ENCODE peak calls at places on chromosomes 7 and 10, in four cellular contexts. One of them, this sample, is unnamed.
A peak's percentile ranks its signal among the peaks of the same experiment; 100 is the strongest.

GRCh38 chr7:91310829-91311460 is 46.7 kb downstream of the FZD1 start:
- DNase-seq in colonic mucosa: peak; percentile 29
- DNase-seq in gastrocnemius medialis: no peak
- DNase-seq in HCT116: no peak
- DNase-seq in this sample: peak; percentile 60

GRCh38 chr7:149873968-149874643 is at the start of gene ATP6V0E2:
- DNase-seq in HCT116: no peak
- DNase-seq in colonic mucosa: peak; percentile 23
- DNase-seq in gastrocnemius medialis: no peak
- DNase-seq in this sample: no peak

GRCh38 chr7:83693281-83693680 is 44.3 kb upstream of the SEMA3E start:
- DNase-seq in gastrocnemius medialis: no peak
- DNase-seq in HCT116: no peak
- DNase-seq in colonic mucosa: no peak
- DNase-seq in this sample: no peak

GRCh38 chr10:118278649-118279048 is 63.5 kb downstream of the FAM204A start:
- DNase-seq in colonic mucosa: no peak
- DNase-seq in gastrocnemius medialis: no peak
- DNase-seq in HCT116: no peak
- DNase-seq in this sample: no peak

GRCh38 chr7:14021069-14021468 is 31.6 kb upstream of the ETV1 start:
- DNase-seq in HCT116: peak; percentile 47
- DNase-seq in gastrocnemius medialis: no peak
- DNase-seq in colonic mucosa: no peak
- DNase-seq in this sample: peak; percentile 59

GRCh38 chr10:93379366-93380042 is 102.6 kb downstream of the MYOF start:
- DNase-seq in colonic mucosa: no peak
- DNase-seq in HCT116: no peak
- DNase-seq in gastrocnemius medialis: no peak
- DNase-seq in this sample: no peak

GRCh38 chr7:41733063-41733398 is 30.1 kb upstream of the INHBA start:
- DNase-seq in gastrocnemius medialis: no peak
- DNase-seq in colonic mucosa: no peak
- DNase-seq in HCT116: no peak
- DNase-seq in this sample: no peak

GRCh38 chr10:62681211-62681940 is 123.1 kb upstream of the ADO start:
- DNase-seq in gastrocnemius medialis: no peak
- DNase-seq in colonic mucosa: no peak
- DNase-seq in HCT116: no peak
- DNase-seq in this sample: peak; percentile 10

GRCh38 chr10:117161386-117162033 is 23.4 kb upstream of the VAX1 start:
- DNase-seq in gastrocnemius medialis: no peak
- DNase-seq in colonic mucosa: no peak
- DNase-seq in HCT116: no peak
- DNase-seq in this sample: no peak

GRCh38 chr10:124262249-124262865 is 156.4 kb downstream of the OAT start:
- DNase-seq in colonic mucosa: no peak
- DNase-seq in gastrocnemius medialis: no peak
- DNase-seq in HCT116: no peak
- DNase-seq in this sample: no peak

GRCh38 chr10:124743188-124744046 is 761 bp downstream of the FAM53B start:
- DNase-seq in colonic mucosa: peak; percentile 48
- DNase-seq in HCT116: no peak
- DNase-seq in gastrocnemius medialis: no peak
- DNase-seq in this sample: peak; percentile 44

GRCh38 chr10:43194861-43195260 is 56.6 kb downstream of the CSGALNACT2 start:
- DNase-seq in gastrocnemius medialis: no peak
- DNase-seq in colonic mucosa: no peak
- DNase-seq in HCT116: no peak
- DNase-seq in this sample: no peak

GRCh38 chr7:143518941-143519340 is 41.3 kb downstream of the TAS2R41 start:
- DNase-seq in HCT116: no peak
- DNase-seq in gastrocnemius medialis: no peak
- DNase-seq in colonic mucosa: no peak
- DNase-seq in this sample: no peak

GRCh38 chr7:51545131-51545530 is 228.5 kb upstream of the COBL start:
- DNase-seq in colonic mucosa: no peak
- DNase-seq in gastrocnemius medialis: no peak
- DNase-seq in HCT116: no peak
- DNase-seq in this sample: no peak

GRCh38 chr10:8070440-8070839 is 16.0 kb downstream of the GATA3 start:
- DNase-seq in gastrocnemius medialis: no peak
- DNase-seq in colonic mucosa: no peak
- DNase-seq in HCT116: no peak
- DNase-seq in this sample: no peak

GRCh38 chr10:95864906-95865813 is 42.6 kb upstream of the CC2D2B start:
- DNase-seq in gastrocnemius medialis: no peak
- DNase-seq in colonic mucosa: peak; percentile 41
- DNase-seq in HCT116: peak; percentile 48
- DNase-seq in this sample: peak; percentile 90

GRCh38 chr10:5963591-5963990 is 13.8 kb downstream of the IL15RA start:
- DNase-seq in HCT116: no peak
- DNase-seq in colonic mucosa: no peak
- DNase-seq in gastrocnemius medialis: no peak
- DNase-seq in this sample: no peak

GRCh38 chr7:87960244-87960643 is 26.2 kb downstream of the ADAM22 start:
- DNase-seq in HCT116: no peak
- DNase-seq in gastrocnemius medialis: no peak
- DNase-seq in colonic mucosa: no peak
- DNase-seq in this sample: no peak

GRCh38 chr10:102450374-102451104 is 804 bp downstream of the C10orf95 start:
- DNase-seq in HCT116: peak; percentile 82
- DNase-seq in gastrocnemius medialis: peak; percentile 42
- DNase-seq in colonic mucosa: peak; percentile 82
- DNase-seq in this sample: peak; percentile 84

GRCh38 chr7:49773939-49774458 is 561 bp downstream of the VWC2 start:
- DNase-seq in gastrocnemius medialis: no peak
- DNase-seq in colonic mucosa: no peak
- DNase-seq in HCT116: no peak
- DNase-seq in this sample: peak; percentile 43

GRCh38 chr7:81736088-81736487 is 33.8 kb downstream of the HGF start:
- DNase-seq in colonic mucosa: no peak
- DNase-seq in HCT116: no peak
- DNase-seq in gastrocnemius medialis: no peak
- DNase-seq in this sample: no peak

GRCh38 chr10:110336111-110336721 is 31.5 kb upstream of the SMNDC1 start:
- DNase-seq in gastrocnemius medialis: no peak
- DNase-seq in colonic mucosa: no peak
- DNase-seq in HCT116: no peak
- DNase-seq in this sample: peak; percentile 49

GRCh38 chr7:31955641-31956040 is 114.6 kb downstream of the PDE1C start:
- DNase-seq in gastrocnemius medialis: no peak
- DNase-seq in colonic mucosa: no peak
- DNase-seq in HCT116: no peak
- DNase-seq in this sample: no peak

GRCh38 chr10:104117839-104118323 is 4.1 kb upstream of the SFR1 start:
- DNase-seq in gastrocnemius medialis: no peak
- DNase-seq in HCT116: peak; percentile 98
- DNase-seq in colonic mucosa: no peak
- DNase-seq in this sample: no peak

GRCh38 chr7:74061840-74062539 is 21.6 kb upstream of the LIMK1 start:
- DNase-seq in HCT116: peak; percentile 55
- DNase-seq in colonic mucosa: peak; percentile 90
- DNase-seq in gastrocnemius medialis: no peak
- DNase-seq in this sample: peak; percentile 96

GRCh38 chr7:74057987-74058386 is 25.6 kb upstream of the LIMK1 start:
- DNase-seq in gastrocnemius medialis: no peak
- DNase-seq in HCT116: no peak
- DNase-seq in colonic mucosa: no peak
- DNase-seq in this sample: no peak

GRCh38 chr7:74058486-74058885 is 25.1 kb upstream of the LIMK1 start:
- DNase-seq in gastrocnemius medialis: no peak
- DNase-seq in colonic mucosa: no peak
- DNase-seq in HCT116: no peak
- DNase-seq in this sample: no peak

GRCh38 chr7:74059037-74059436 is 24.6 kb upstream of the LIMK1 start:
- DNase-seq in HCT116: no peak
- DNase-seq in colonic mucosa: no peak
- DNase-seq in gastrocnemius medialis: no peak
- DNase-seq in this sample: no peak

DNA sequence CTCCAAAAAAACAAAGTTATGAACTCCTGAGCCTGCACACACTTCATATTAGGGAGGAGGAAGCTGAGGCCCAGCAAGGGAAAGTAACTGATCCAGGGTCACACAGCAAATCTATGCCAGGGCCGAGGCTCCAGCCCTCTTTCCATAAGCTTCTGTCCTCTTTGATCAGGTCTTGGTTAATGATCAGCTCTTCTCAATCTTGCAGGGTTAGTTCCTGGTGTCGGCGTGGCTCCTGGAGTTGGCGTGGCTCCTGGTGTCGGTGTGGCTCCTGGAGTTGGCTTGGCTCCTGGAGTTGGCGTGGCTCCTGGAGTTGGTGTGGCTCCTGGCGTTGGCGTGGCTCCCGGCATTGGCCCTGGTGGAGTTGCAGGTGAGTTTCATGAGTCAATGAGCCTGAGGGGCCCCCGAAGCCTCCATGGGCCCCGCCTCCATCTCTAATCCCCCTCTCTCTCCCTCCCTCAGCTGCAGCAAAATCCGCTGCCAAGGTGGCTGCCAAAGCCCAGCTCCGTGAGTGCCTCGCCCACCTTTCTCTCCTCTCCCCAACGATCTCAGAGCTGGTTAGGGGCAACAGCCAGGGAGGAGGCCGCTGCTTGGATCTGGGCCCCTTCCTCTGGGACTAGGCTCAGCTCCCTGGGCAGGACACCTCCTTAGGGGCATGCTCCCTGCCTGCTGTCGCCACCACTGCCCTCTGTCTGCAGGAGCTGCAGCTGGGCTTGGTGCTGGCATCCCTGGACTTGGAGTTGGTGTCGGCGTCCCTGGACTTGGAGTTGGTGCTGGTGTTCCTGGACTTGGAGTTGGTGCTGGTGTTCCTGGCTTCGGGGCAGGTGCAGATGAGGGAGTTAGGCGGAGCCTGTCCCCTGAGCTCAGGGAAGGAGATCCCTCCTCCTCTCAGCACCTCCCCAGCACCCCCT is 23.7 kb upstream of the LIMK1 start:
- DNase-seq in gastrocnemius medialis: no peak
- DNase-seq in HCT116: peak; percentile 33
- DNase-seq in colonic mucosa: peak; percentile 94
- DNase-seq in this sample: no peak
- TF ChIP-seq CTCF in gastrocnemius medialis: peak; percentile 34
- TF ChIP-seq CTCF in HCT116: peak; percentile 49
- TF ChIP-seq CTCF in colonic mucosa: no peak
- TF ChIP-seq CTCF in this sample: no peak

GRCh38 chr7:96993980-96994379 is 11.4 kb upstream of the DLX6 start:
- DNase-seq in gastrocnemius medialis: no peak
- DNase-seq in colonic mucosa: no peak
- DNase-seq in HCT116: no peak
- DNase-seq in this sample: no peak
- H3K27me3 ChIP-seq in gastrocnemius medialis: peaks cover 100% of the 10 kb centered on the region
- H3K27me3 ChIP-seq in colonic mucosa: peaks cover 77% of the 10 kb centered on the region
- H3K27me3 ChIP-seq in HCT116: peaks cover 50% of the 10 kb centered on the region
- H3K27me3 ChIP-seq in this sample: peaks cover 100% of the 10 kb centered on the region

GRCh38 chr7:2381227-2381626 is 22.2 kb upstream of the CHST12 start:
- DNase-seq in colonic mucosa: no peak
- DNase-seq in gastrocnemius medialis: no peak
- DNase-seq in HCT116: no peak
- DNase-seq in this sample: no peak

GRCh38 chr7:2386964-2387669 is 16.3 kb upstream of the CHST12 start:
- DNase-seq in colonic mucosa: no peak
- DNase-seq in gastrocnemius medialis: no peak
- DNase-seq in HCT116: no peak
- DNase-seq in this sample: no peak

GRCh38 chr7:2381881-2382509 is 21.4 kb upstream of the CHST12 start:
- DNase-seq in gastrocnemius medialis: no peak
- DNase-seq in colonic mucosa: no peak
- DNase-seq in HCT116: no peak
- DNase-seq in this sample: no peak

GRCh38 chr7:2383543-2384274 is 19.7 kb upstream of the CHST12 start:
- DNase-seq in HCT116: no peak
- DNase-seq in gastrocnemius medialis: no peak
- DNase-seq in colonic mucosa: no peak
- DNase-seq in this sample: no peak

GRCh38 chr7:2384354-2385243 is 18.8 kb upstream of the CHST12 start:
- DNase-seq in HCT116: no peak
- DNase-seq in gastrocnemius medialis: no peak
- DNase-seq in colonic mucosa: no peak
- DNase-seq in this sample: no peak
- TF ChIP-seq CTCF in HCT116: no peak
- TF ChIP-seq CTCF in gastrocnemius medialis: no peak
- TF ChIP-seq CTCF in colonic mucosa: no peak
- TF ChIP-seq CTCF in this sample: no peak

GRCh38 chr7:27142562-27143021 is 889 bp downstream of the HOXA5 start:
- DNase-seq in colonic mucosa: peak; percentile 32
- DNase-seq in gastrocnemius medialis: no peak
- DNase-seq in HCT116: no peak
- DNase-seq in this sample: no peak

GRCh38 chr7:27143022-27143949 is at the start of gene HOXA5:
- DNase-seq in colonic mucosa: peak; percentile 85
- DNase-seq in gastrocnemius medialis: peak; percentile 76
- DNase-seq in HCT116: no peak
- DNase-seq in this sample: no peak

GRCh38 chr7:27145167-27145883 is 1.8 kb upstream of the HOXA5 start:
- DNase-seq in colonic mucosa: peak; percentile 47
- DNase-seq in gastrocnemius medialis: no peak
- DNase-seq in HCT116: no peak
- DNase-seq in this sample: no peak

GRCh38 chr7:27144799-27145166 is 1.3 kb upstream of the HOXA5 start:
- DNase-seq in gastrocnemius medialis: no peak
- DNase-seq in colonic mucosa: peak; percentile 44
- DNase-seq in HCT116: no peak
- DNase-seq in this sample: no peak

DNA sequence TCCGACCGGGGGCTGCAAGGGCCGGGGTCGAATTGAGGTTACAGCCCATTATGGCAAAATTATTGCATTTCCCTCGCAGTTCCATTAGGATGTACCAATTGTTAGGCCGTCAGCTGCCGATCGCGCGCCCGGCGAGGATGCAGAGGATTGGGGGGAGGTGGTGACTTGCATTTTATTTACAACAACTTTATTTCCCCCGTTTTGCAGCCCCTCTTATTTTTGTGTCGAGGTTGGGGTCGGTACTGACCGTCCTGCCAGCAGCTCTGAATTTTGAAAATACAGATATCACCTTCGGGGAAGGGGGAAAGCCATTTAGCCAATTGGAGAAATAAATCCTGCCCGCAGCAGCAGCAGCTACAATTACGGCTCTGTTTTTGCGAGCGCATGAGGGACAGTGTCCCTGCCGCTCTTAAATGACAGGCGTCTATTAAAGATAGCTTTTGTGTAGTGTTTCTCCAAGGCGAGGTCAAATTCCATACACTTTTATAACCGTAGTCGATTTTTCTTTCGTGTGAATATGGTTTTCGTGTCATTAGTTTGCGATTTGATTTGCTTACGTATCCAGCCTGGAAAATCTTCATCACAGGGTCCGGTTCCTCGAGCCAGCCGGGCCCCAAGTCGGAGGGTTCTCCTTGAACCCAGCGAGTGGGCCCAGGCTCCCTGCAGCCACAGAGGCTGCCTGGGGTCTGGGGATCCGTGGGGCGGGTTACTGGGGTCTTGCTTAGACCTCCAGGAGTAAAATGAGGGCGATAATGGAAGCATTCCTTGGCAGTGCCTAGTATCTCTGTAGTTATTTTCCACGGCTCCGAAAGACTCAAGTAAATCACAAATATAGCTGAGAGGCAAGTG is 693 bp upstream of the HOXA5 start:
- DNase-seq in gastrocnemius medialis: no peak
- DNase-seq in colonic mucosa: peak; percentile 61
- DNase-seq in HCT116: no peak
- DNase-seq in this sample: no peak
- H3K27me3 ChIP-seq in gastrocnemius medialis: no peaks in the 10 kb centered on the region
- H3K27me3 ChIP-seq in colonic mucosa: no peaks in the 10 kb centered on the region
- H3K27me3 ChIP-seq in HCT116: no peaks in the 10 kb centered on the region
- H3K27me3 ChIP-seq in this sample: peaks cover 100% of the 10 kb centered on the region